ENCODE peak calls at places on chromosomes 16 and 17, in seven cellular contexts. G is sigmoid colon; L is head of caudate nucleus; R is activated effector memory CD4-positive, alpha-beta T cell treated with anti-CD3 and anti-CD28 coated beads, Interleukin-2, amount 50 U/mL, for 16 hours; Y is GM19239; Z is activated CD8-positive, alpha-beta memory T cell treated with anti-CD3 and anti-CD28 coated beads for 4 hours; E is endothelial cell. V is an unnamed sample.

GRCh38 chr16:4667203-4667983 is 26.0 kb upstream of the NUDT16L1 start:
- DNase-seq in G (no peak), L (no peak), R (no peak), Y (no peak), Z (no peak), E (no peak), V (no peak)

GRCh38 chr17:27540300-27541105 is 84.3 kb downstream of the KSR1 start:
- DNase-seq in G (peak), L (peak), R (no peak), Y (no peak), Z (no peak), E (no peak), V (peak)

GRCh38 chr16:3004781-3005284 is 7.9 kb upstream of the CLDN9 start:
- DNase-seq in G (no peak), L (no peak), R (peak), Y (no peak), Z (no peak), E (no peak), V (peak)

GRCh38 chr17:50355336-50355700 is 9.4 kb downstream of the XYLT2 start:
- DNase-seq in G (peak), L (peak), R (no peak), Y (no peak), Z (no peak), E (no peak), V (no peak)

GRCh38 chr16:8751481-8752311 is 45.7 kb downstream of the TMEM186 start:
- DNase-seq in G (peak), L (no peak), R (no peak), Y (no peak), Z (no peak), E (no peak), V (no peak)

GRCh38 chr16:79651363-79651762 is 50.8 kb upstream of the MAF start:
- DNase-seq in G (peak), L (peak), R (no peak), Y (no peak), Z (no peak), E (no peak), V (no peak)

GRCh38 chr17:38735161-38735997 is 5.2 kb downstream of the CISD3 start:
- DNase-seq in G (no peak), L (peak), R (peak), Y (peak), Z (peak), E (peak), V (no peak)

GRCh38 chr17:43175213-43176118 is 4.5 kb downstream of the NBR1 start:
- DNase-seq in G (no peak), L (no peak), R (no peak), Y (no peak), Z (no peak), E (no peak), V (no peak)

GRCh38 chr17:41324180-41325075 is 8.9 kb upstream of the KRTAP17-1 start:
- DNase-seq in G (no peak), L (no peak), R (no peak), Y (no peak), Z (no peak), E (no peak), V (no peak)

GRCh38 chr16:81329947-81330346 is 15.2 kb downstream of the GAN start:
- DNase-seq in G (no peak), L (no peak), R (no peak), Y (no peak), Z (no peak), E (no peak), V (no peak)

GRCh38 chr17:64103751-64104364 is 26.1 kb downstream of the ERN1 start:
- DNase-seq in G (no peak), L (no peak), R (no peak), Y (no peak), Z (no peak), E (no peak), V (no peak)

GRCh38 chr17:80990921-80991644 is 558 bp upstream of the CHMP6 start:
- DNase-seq in G (no peak), L (no peak), R (peak), Y (no peak), Z (no peak), E (no peak), V (no peak)

GRCh38 chr16:84484579-84485254 is 19.7 kb downstream of the MEAK7 start:
- DNase-seq in G (no peak), L (peak), R (no peak), Y (no peak), Z (no peak), E (peak), V (peak)

GRCh38 chr17:17661834-17662233 is 19.4 kb upstream of the RAI1 start:
- DNase-seq in G (no peak), L (no peak), R (no peak), Y (no peak), Z (no peak), E (no peak), V (no peak)

GRCh38 chr16:10601444-10602401 is 21.3 kb upstream of the EMP2 start:
- DNase-seq in G (no peak), L (no peak), R (no peak), Y (no peak), Z (no peak), E (no peak), V (no peak)

GRCh38 chr17:42253173-42253545 is 23.0 kb downstream of the STAT5B start:
- DNase-seq in G (no peak), L (no peak), R (no peak), Y (no peak), Z (no peak), E (no peak), V (peak)

GRCh38 chr17:17060001-17060929 is 18.0 kb downstream of the MPRIP start:
- DNase-seq in G (peak), L (peak), R (peak), Y (no peak), Z (no peak), E (no peak), V (no peak)

GRCh38 chr17:8147141-8147804 is 4.9 kb downstream of the PER1 start:
- DNase-seq in G (peak), L (no peak), R (no peak), Y (no peak), Z (no peak), E (no peak), V (no peak)

GRCh38 chr16:65489531-65490023 is 367.7 kb upstream of the CDH11 start:
- DNase-seq in G (no peak), L (no peak), R (no peak), Y (no peak), Z (no peak), E (no peak), V (no peak)

GRCh38 chr17:83089322-83090156 is 10.1 kb downstream of the METRNL start:
- DNase-seq in G (no peak), L (no peak), R (no peak), Y (no peak), Z (no peak), E (no peak), V (no peak)

V was measured in cerebellar cortex.